ENCODE peak calls at places on chromosomes 4 and X, in nine cellular contexts. One of them, this sample, is unnamed.

GRCh38 chr4:85756938-85757337 is 282.0 kb downstream of the ARHGAP24 start:
- DNase-seq in tibial artery: no peak
- DNase-seq in mammary epithelial cell: no peak
- DNase-seq in mucosa of descending colon: no peak
- DNase-seq in activated B cell treated with CpG ODN at 0.5 μM for 24 hours: no peak
- DNase-seq in IMR-90: peak; percentile 62
- DNase-seq in AG09309: no peak
- DNase-seq in WTC11: peak; percentile 16
- DNase-seq in AG10803: peak; percentile 61
- DNase-seq in this sample: peak; percentile 82

GRCh38 chrX:119427024-119427794 is 28.1 kb downstream of the SLC25A43 start:
- DNase-seq in tibial artery: no peak
- DNase-seq in mammary epithelial cell: no peak
- DNase-seq in mucosa of descending colon: peak; percentile 19
- DNase-seq in activated B cell treated with CpG ODN at 0.5 μM for 24 hours: peak; percentile 15
- DNase-seq in IMR-90: peak; percentile 34
- DNase-seq in AG09309: no peak
- DNase-seq in WTC11: no peak
- DNase-seq in AG10803: peak; percentile 18
- DNase-seq in this sample: peak; percentile 53

GRCh38 chr4:153502584-153502983 is 36.4 kb downstream of the TMEM131L start:
- DNase-seq in tibial artery: no peak
- DNase-seq in mammary epithelial cell: no peak
- DNase-seq in mucosa of descending colon: no peak
- DNase-seq in activated B cell treated with CpG ODN at 0.5 μM for 24 hours: no peak
- DNase-seq in IMR-90: peak; percentile 80
- DNase-seq in AG09309: no peak
- DNase-seq in WTC11: no peak
- DNase-seq in AG10803: no peak
- DNase-seq in this sample: peak; percentile 53

GRCh38 chr4:1516261-1516660 is 110.0 kb upstream of the NKX1-1 start:
- DNase-seq in tibial artery: no peak
- DNase-seq in mammary epithelial cell: no peak
- DNase-seq in mucosa of descending colon: no peak
- DNase-seq in activated B cell treated with CpG ODN at 0.5 μM for 24 hours: no peak
- DNase-seq in IMR-90: no peak
- DNase-seq in AG09309: no peak
- DNase-seq in WTC11: no peak
- DNase-seq in AG10803: no peak
- DNase-seq in this sample: no peak

GRCh38 chrX:65536291-65536690 is 1.7 kb upstream of the LAS1L start:
- DNase-seq in tibial artery: no peak
- DNase-seq in mammary epithelial cell: no peak
- DNase-seq in mucosa of descending colon: no peak
- DNase-seq in activated B cell treated with CpG ODN at 0.5 μM for 24 hours: no peak
- DNase-seq in IMR-90: no peak
- DNase-seq in AG09309: no peak
- DNase-seq in WTC11: no peak
- DNase-seq in AG10803: no peak
- DNase-seq in this sample: no peak

GRCh38 chr4:56637791-56638190 is 43.3 kb downstream of the HOPX start:
- DNase-seq in tibial artery: no peak
- DNase-seq in mammary epithelial cell: no peak
- DNase-seq in mucosa of descending colon: no peak
- DNase-seq in activated B cell treated with CpG ODN at 0.5 μM for 24 hours: no peak
- DNase-seq in IMR-90: no peak
- DNase-seq in AG09309: no peak
- DNase-seq in WTC11: no peak
- DNase-seq in AG10803: no peak
- DNase-seq in this sample: no peak

GRCh38 chr4:19026281-19026680 is 1004.7 kb upstream of the LCORL start:
- DNase-seq in tibial artery: no peak
- DNase-seq in mammary epithelial cell: peak; percentile 14
- DNase-seq in mucosa of descending colon: no peak
- DNase-seq in activated B cell treated with CpG ODN at 0.5 μM for 24 hours: no peak
- DNase-seq in IMR-90: no peak
- DNase-seq in AG09309: no peak
- DNase-seq in WTC11: no peak
- DNase-seq in AG10803: no peak
- DNase-seq in this sample: no peak

GRCh38 chr4:82786794-82787193 is 11.8 kb downstream of the SCD5 start:
- DNase-seq in tibial artery: no peak
- DNase-seq in mammary epithelial cell: no peak
- DNase-seq in mucosa of descending colon: no peak
- DNase-seq in activated B cell treated with CpG ODN at 0.5 μM for 24 hours: no peak
- DNase-seq in IMR-90: no peak
- DNase-seq in AG09309: no peak
- DNase-seq in WTC11: no peak
- DNase-seq in AG10803: no peak
- DNase-seq in this sample: no peak

GRCh38 chrX:135453381-135453780 is 31.6 kb downstream of the SMIM10L2A start:
- DNase-seq in tibial artery: no peak
- DNase-seq in mammary epithelial cell: no peak
- DNase-seq in mucosa of descending colon: no peak
- DNase-seq in activated B cell treated with CpG ODN at 0.5 μM for 24 hours: no peak
- DNase-seq in IMR-90: no peak
- DNase-seq in AG09309: no peak
- DNase-seq in WTC11: peak; percentile 40
- DNase-seq in AG10803: no peak
- DNase-seq in this sample: no peak

GRCh38 chrX:103687073-103687695 is 685 bp upstream of the MORF4L2 start:
- DNase-seq in tibial artery: peak; percentile 93
- DNase-seq in mammary epithelial cell: no peak
- DNase-seq in mucosa of descending colon: peak; percentile 89
- DNase-seq in activated B cell treated with CpG ODN at 0.5 μM for 24 hours: peak; percentile 81
- DNase-seq in IMR-90: peak; percentile 76
- DNase-seq in AG09309: peak; percentile 32
- DNase-seq in WTC11: peak; percentile 60
- DNase-seq in AG10803: peak; percentile 80
- DNase-seq in this sample: no peak

GRCh38 chr4:112379306-112379705 is 82.1 kb downstream of the ALPK1 start:
- DNase-seq in tibial artery: peak; percentile 60
- DNase-seq in mammary epithelial cell: no peak
- DNase-seq in mucosa of descending colon: no peak
- DNase-seq in activated B cell treated with CpG ODN at 0.5 μM for 24 hours: no peak
- DNase-seq in IMR-90: no peak
- DNase-seq in AG09309: no peak
- DNase-seq in WTC11: peak; percentile 91
- DNase-seq in AG10803: no peak
- DNase-seq in this sample: no peak

GRCh38 chr4:159169903-159170302 is 67.0 kb downstream of the RAPGEF2 start:
- DNase-seq in tibial artery: no peak
- DNase-seq in mammary epithelial cell: no peak
- DNase-seq in mucosa of descending colon: no peak
- DNase-seq in activated B cell treated with CpG ODN at 0.5 μM for 24 hours: no peak
- DNase-seq in IMR-90: no peak
- DNase-seq in AG09309: no peak
- DNase-seq in WTC11: no peak
- DNase-seq in AG10803: no peak
- DNase-seq in this sample: no peak

GRCh38 chrX:119391279-119391678 is 7.9 kb upstream of the SLC25A43 start:
- DNase-seq in tibial artery: no peak
- DNase-seq in mammary epithelial cell: peak; percentile 16
- DNase-seq in mucosa of descending colon: no peak
- DNase-seq in activated B cell treated with CpG ODN at 0.5 μM for 24 hours: no peak
- DNase-seq in IMR-90: peak; percentile 25
- DNase-seq in AG09309: no peak
- DNase-seq in WTC11: no peak
- DNase-seq in AG10803: peak; percentile 32
- DNase-seq in this sample: peak; percentile 59

GRCh38 chr4:167452922-167453321 is 218.6 kb upstream of the SPOCK3 start:
- DNase-seq in tibial artery: no peak
- DNase-seq in mammary epithelial cell: no peak
- DNase-seq in mucosa of descending colon: no peak
- DNase-seq in activated B cell treated with CpG ODN at 0.5 μM for 24 hours: no peak
- DNase-seq in IMR-90: no peak
- DNase-seq in AG09309: no peak
- DNase-seq in WTC11: no peak
- DNase-seq in AG10803: no peak
- DNase-seq in this sample: no peak

GRCh38 chr4:85776091-85776490 is 301.1 kb downstream of the ARHGAP24 start:
- DNase-seq in tibial artery: no peak
- DNase-seq in mammary epithelial cell: no peak
- DNase-seq in mucosa of descending colon: no peak
- DNase-seq in activated B cell treated with CpG ODN at 0.5 μM for 24 hours: no peak
- DNase-seq in IMR-90: peak; percentile 45
- DNase-seq in AG09309: no peak
- DNase-seq in WTC11: no peak
- DNase-seq in AG10803: no peak
- DNase-seq in this sample: no peak

GRCh38 chr4:13546374-13546854 is 2.1 kb upstream of the NKX3-2 start:
- DNase-seq in tibial artery: no peak
- DNase-seq in mammary epithelial cell: no peak
- DNase-seq in mucosa of descending colon: no peak
- DNase-seq in activated B cell treated with CpG ODN at 0.5 μM for 24 hours: no peak
- DNase-seq in IMR-90: no peak
- DNase-seq in AG09309: no peak
- DNase-seq in WTC11: no peak
- DNase-seq in AG10803: no peak
- DNase-seq in this sample: no peak

GRCh38 chr4:133000012-133000411 is 149.1 kb upstream of the PCDH10 start:
- DNase-seq in tibial artery: no peak
- DNase-seq in mammary epithelial cell: peak; percentile 27
- DNase-seq in mucosa of descending colon: no peak
- DNase-seq in activated B cell treated with CpG ODN at 0.5 μM for 24 hours: no peak
- DNase-seq in IMR-90: no peak
- DNase-seq in AG09309: no peak
- DNase-seq in WTC11: no peak
- DNase-seq in AG10803: no peak
- DNase-seq in this sample: no peak

GRCh38 chrX:34371740-34372139 is 239.6 kb upstream of the FAM47A start:
- DNase-seq in tibial artery: no peak
- DNase-seq in mammary epithelial cell: no peak
- DNase-seq in mucosa of descending colon: no peak
- DNase-seq in activated B cell treated with CpG ODN at 0.5 μM for 24 hours: no peak
- DNase-seq in IMR-90: no peak
- DNase-seq in AG09309: no peak
- DNase-seq in WTC11: no peak
- DNase-seq in AG10803: no peak
- DNase-seq in this sample: peak; percentile 5

GRCh38 chrX:155819966-155820491 is 61.1 kb upstream of the VAMP7 start:
- DNase-seq in tibial artery: peak; percentile 73
- DNase-seq in mammary epithelial cell: peak; percentile 88
- DNase-seq in mucosa of descending colon: peak; percentile 32
- DNase-seq in activated B cell treated with CpG ODN at 0.5 μM for 24 hours: no peak
- DNase-seq in IMR-90: peak; percentile 85
- DNase-seq in AG09309: peak; percentile 59
- DNase-seq in WTC11: peak; percentile 58
- DNase-seq in AG10803: peak; percentile 86
- DNase-seq in this sample: peak; percentile 83
- TF ChIP-seq CTCF in tibial artery: peak; percentile 49
- TF ChIP-seq CTCF in mammary epithelial cell: peak; percentile 68
- TF ChIP-seq CTCF in mucosa of descending colon: no peak
- TF ChIP-seq CTCF in activated B cell treated with CpG ODN at 0.5 μM for 24 hours: no peak
- TF ChIP-seq CTCF in IMR-90: peak; percentile 72
- TF ChIP-seq CTCF in AG09309: peak; percentile 65
- TF ChIP-seq CTCF in WTC11: peak; percentile 33
- TF ChIP-seq CTCF in AG10803: peak; percentile 72
- TF ChIP-seq CTCF in this sample: peak; percentile 59

GRCh38 chrX:115892787-115893671 is 277.5 kb upstream of the AGTR2 start:
- DNase-seq in tibial artery: no peak
- DNase-seq in mammary epithelial cell: peak; percentile 73
- DNase-seq in mucosa of descending colon: peak; percentile 67
- DNase-seq in activated B cell treated with CpG ODN at 0.5 μM for 24 hours: no peak
- DNase-seq in IMR-90: peak; percentile 54
- DNase-seq in AG09309: peak; percentile 35
- DNase-seq in WTC11: peak; percentile 21
- DNase-seq in AG10803: no peak
- DNase-seq in this sample: peak; percentile 70
- TF ChIP-seq CTCF in tibial artery: no peak
- TF ChIP-seq CTCF in mammary epithelial cell: peak; percentile 57
- TF ChIP-seq CTCF in mucosa of descending colon: no peak
- TF ChIP-seq CTCF in activated B cell treated with CpG ODN at 0.5 μM for 24 hours: no peak
- TF ChIP-seq CTCF in IMR-90: peak; percentile 53
- TF ChIP-seq CTCF in AG09309: peak; percentile 35
- TF ChIP-seq CTCF in WTC11: no peak
- TF ChIP-seq CTCF in AG10803: no peak
- TF ChIP-seq CTCF in this sample: peak; percentile 32

DNA sequence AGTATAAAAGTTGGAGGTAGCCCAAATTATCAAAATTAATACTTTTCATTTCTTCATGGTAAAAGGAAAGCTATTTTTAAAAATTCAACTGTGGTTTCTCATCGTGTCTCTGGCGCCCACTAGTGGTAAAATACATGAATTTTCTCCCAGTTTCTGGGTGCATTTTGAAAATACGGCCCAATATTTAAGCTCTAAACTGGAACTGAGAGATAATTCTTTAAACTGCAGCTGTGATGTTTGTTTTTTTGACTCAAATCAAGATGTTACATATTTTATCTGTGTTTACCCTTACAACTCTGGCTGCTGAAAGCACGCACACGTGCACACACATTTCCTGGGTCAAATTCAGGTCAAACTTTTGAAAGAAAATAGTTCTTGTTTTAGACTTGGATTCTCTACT is 123.9 kb upstream of the ACSL4 start:
- DNase-seq in tibial artery: no peak
- DNase-seq in mammary epithelial cell: no peak
- DNase-seq in mucosa of descending colon: no peak
- DNase-seq in activated B cell treated with CpG ODN at 0.5 μM for 24 hours: no peak
- DNase-seq in IMR-90: peak; percentile 34
- DNase-seq in AG09309: no peak
- DNase-seq in WTC11: no peak
- DNase-seq in AG10803: no peak
- DNase-seq in this sample: peak; percentile 34
- TF ChIP-seq CTCF in tibial artery: peak; percentile 61
- TF ChIP-seq CTCF in mammary epithelial cell: peak; percentile 78
- TF ChIP-seq CTCF in mucosa of descending colon: peak; percentile 24
- TF ChIP-seq CTCF in activated B cell treated with CpG ODN at 0.5 μM for 24 hours: no peak
- TF ChIP-seq CTCF in IMR-90: peak; percentile 68
- TF ChIP-seq CTCF in AG09309: peak; percentile 75
- TF ChIP-seq CTCF in WTC11: peak; percentile 27
- TF ChIP-seq CTCF in AG10803: peak; percentile 80
- TF ChIP-seq CTCF in this sample: peak; percentile 87

GRCh38 chrX:8090482-8090881 is 80.6 kb downstream of the VCX2 start:
- DNase-seq in tibial artery: no peak
- DNase-seq in mammary epithelial cell: peak; percentile 42
- DNase-seq in mucosa of descending colon: no peak
- DNase-seq in activated B cell treated with CpG ODN at 0.5 μM for 24 hours: no peak
- DNase-seq in IMR-90: no peak
- DNase-seq in AG09309: no peak
- DNase-seq in WTC11: no peak
- DNase-seq in AG10803: no peak
- DNase-seq in this sample: no peak

GRCh38 chrX:8091526-8091925 is 79.5 kb downstream of the VCX2 start:
- DNase-seq in tibial artery: no peak
- DNase-seq in mammary epithelial cell: no peak
- DNase-seq in mucosa of descending colon: no peak
- DNase-seq in activated B cell treated with CpG ODN at 0.5 μM for 24 hours: no peak
- DNase-seq in IMR-90: no peak
- DNase-seq in AG09309: no peak
- DNase-seq in WTC11: no peak
- DNase-seq in AG10803: no peak
- DNase-seq in this sample: no peak

DNA sequence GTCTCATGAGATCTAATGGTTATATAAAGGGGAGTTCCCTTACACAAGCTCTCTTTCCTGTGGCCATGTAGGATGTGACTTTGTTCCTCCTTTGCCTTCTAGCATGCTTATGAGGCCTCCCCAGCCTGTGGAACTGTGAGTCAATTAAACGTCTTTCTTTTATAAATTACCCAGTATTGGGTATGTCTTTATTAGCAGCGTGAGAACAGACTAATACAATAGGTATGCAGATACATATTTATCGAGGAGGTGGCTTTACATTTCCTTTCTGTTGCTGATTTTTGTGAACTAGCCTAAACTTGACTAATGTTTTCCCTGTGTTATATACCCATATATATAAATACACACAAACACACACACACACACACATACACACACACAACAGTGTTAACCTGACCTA is 80.2 kb downstream of the VCX2 start:
- DNase-seq in tibial artery: no peak
- DNase-seq in mammary epithelial cell: no peak
- DNase-seq in mucosa of descending colon: no peak
- DNase-seq in activated B cell treated with CpG ODN at 0.5 μM for 24 hours: no peak
- DNase-seq in IMR-90: no peak
- DNase-seq in AG09309: no peak
- DNase-seq in WTC11: no peak
- DNase-seq in AG10803: no peak
- DNase-seq in this sample: no peak
- TF ChIP-seq CTCF in tibial artery: no peak
- TF ChIP-seq CTCF in mammary epithelial cell: no peak
- TF ChIP-seq CTCF in mucosa of descending colon: no peak
- TF ChIP-seq CTCF in activated B cell treated with CpG ODN at 0.5 μM for 24 hours: no peak
- TF ChIP-seq CTCF in IMR-90: no peak
- TF ChIP-seq CTCF in AG09309: no peak
- TF ChIP-seq CTCF in WTC11: no peak
- TF ChIP-seq CTCF in AG10803: no peak
- TF ChIP-seq CTCF in this sample: no peak

This sample was measured in fibroblast of mammary gland.